ENCODE peak calls at places on chromosomes 11 and 22, in nine cellular contexts. I, B, Y, D, L, M, K, S and X are unnamed samples.

GRCh38 chr22:47291565-47292495 is 529.4 kb downstream of the TBC1D22A start:
- DNase-seq in I (no peak), B (no peak), Y (no peak), D (no peak), L (no peak), M (peak), K (no peak), S (no peak), X (no peak)

GRCh38 chr22:45087802-45088201 is 75.9 kb upstream of the NUP50 start:
- DNase-seq in I (no peak), B (no peak), Y (no peak), D (no peak), L (no peak), M (no peak), K (no peak), S (no peak), X (no peak)

GRCh38 chr11:104275992-104276391 is 112.0 kb upstream of the PDGFD start:
- DNase-seq in I (no peak), B (no peak), Y (no peak), D (no peak), L (no peak), M (no peak), K (no peak), S (no peak), X (peak)

GRCh38 chr11:102476812-102477211 is 24.2 kb upstream of the TMEM123 start:
- DNase-seq in I (peak), B (no peak), Y (no peak), D (no peak), L (peak), M (no peak), K (no peak), S (peak), X (no peak)

GRCh38 chr11:9753031-9753430 is 89.2 kb downstream of the SWAP70 start:
- DNase-seq in I (no peak), B (no peak), Y (no peak), D (no peak), L (no peak), M (peak), K (no peak), S (no peak), X (no peak)

GRCh38 chr22:37812869-37813678 is 5.3 kb downstream of the GCAT start:
- DNase-seq in I (no peak), B (no peak), Y (no peak), D (no peak), L (no peak), M (peak), K (no peak), S (no peak), X (no peak)

GRCh38 chr22:45671051-45671782 is 417 bp upstream of the ATXN10 start:
- DNase-seq in I (peak), B (no peak), Y (no peak), D (no peak), L (no peak), M (peak), K (no peak), S (no peak), X (no peak)

GRCh38 chr11:3341298-3341697 is 37.6 kb downstream of the ZNF195 start:
- DNase-seq in I (peak), B (peak), Y (no peak), D (no peak), L (peak), M (peak), K (peak), S (peak), X (no peak)

GRCh38 chr11:123137496-123138270 is 57.4 kb downstream of the CLMP start:
- DNase-seq in I (peak), B (no peak), Y (peak), D (peak), L (peak), M (peak), K (no peak), S (no peak), X (no peak)

GRCh38 chr11:95363710-95364109 is 132.7 kb upstream of the SESN3 start:
- DNase-seq in I (peak), B (no peak), Y (no peak), D (no peak), L (no peak), M (no peak), K (no peak), S (no peak), X (no peak)

GRCh38 chr22:50599816-50600454 is 658 bp upstream of the MAPK8IP2 start:
- DNase-seq in I (peak), B (peak), Y (peak), D (peak), L (peak), M (peak), K (peak), S (peak), X (no peak)

GRCh38 chr22:29820941-29821789 is 16.9 kb downstream of the ASCC2 start:
- DNase-seq in I (no peak), B (no peak), Y (no peak), D (peak), L (peak), M (no peak), K (peak), S (no peak), X (peak)

GRCh38 chr11:101441747-101442146 is 142.1 kb downstream of the TRPC6 start:
- DNase-seq in I (no peak), B (no peak), Y (no peak), D (peak), L (peak), M (peak), K (no peak), S (no peak), X (no peak)

GRCh38 chr11:66267379-66268209 is 845 bp upstream of the RAB1B start:
- DNase-seq in I (peak), B (peak), Y (peak), D (peak), L (peak), M (peak), K (peak), S (peak), X (no peak)

GRCh38 chr11:118086913-118087768 is at the start of gene SMIM35:
- DNase-seq in I (no peak), B (no peak), Y (no peak), D (no peak), L (no peak), M (no peak), K (no peak), S (no peak), X (no peak)

DNA sequence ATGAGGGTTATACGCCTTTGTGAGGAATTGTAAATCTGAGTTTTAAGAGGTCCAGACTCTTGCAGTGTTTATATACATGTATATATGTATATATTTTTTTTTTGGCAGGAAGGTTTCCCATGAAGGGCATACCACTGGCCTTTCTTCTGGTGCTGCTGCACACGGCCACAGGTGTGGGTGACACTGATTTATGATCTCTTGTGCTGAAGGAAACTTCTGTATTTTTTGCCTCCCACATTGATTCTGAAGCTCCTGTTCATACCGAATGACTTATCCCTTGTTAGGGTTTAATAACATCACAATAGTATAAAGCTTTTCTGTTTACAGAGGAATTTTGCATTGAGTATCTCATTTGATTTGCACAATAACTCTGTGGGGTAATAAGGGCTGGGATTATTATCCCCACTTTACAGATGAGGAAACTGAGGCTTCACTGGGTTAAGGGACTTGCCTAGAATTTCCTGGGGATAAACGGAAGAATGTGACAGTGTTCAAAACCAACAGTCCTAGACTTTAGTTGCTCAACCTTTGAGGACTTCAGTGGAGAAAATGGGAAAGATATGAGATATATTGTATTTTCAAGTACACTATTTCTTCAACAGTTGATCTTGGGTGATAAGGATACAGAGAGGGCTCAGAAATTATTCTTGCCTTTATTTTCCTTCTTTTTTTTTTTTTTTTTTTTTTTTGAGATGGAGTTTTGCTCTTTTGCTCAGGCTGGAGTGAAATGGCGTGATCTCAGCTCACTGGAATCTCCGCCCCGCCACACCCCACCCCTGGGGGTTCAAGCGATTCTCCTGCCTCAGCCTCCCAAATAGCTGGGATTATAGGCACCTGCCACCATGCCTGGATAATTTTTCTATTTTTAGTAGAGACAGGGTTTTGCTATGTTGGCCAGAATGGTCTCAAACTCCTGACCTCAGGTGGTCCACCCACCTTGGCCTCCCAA is 70.1 kb downstream of the MICAL2 start:
- DNase-seq in I (no peak), B (no peak), Y (no peak), D (no peak), L (no peak), M (no peak), K (no peak), S (no peak), X (no peak)
- H3K27ac ChIP-seq in I (no peak), B (no peak), Y (peak), D (peak), L (no peak), M (peak), K (no peak), S (no peak), X (peak)

GRCh38 chr11:48162197-48162886 is 54.3 kb upstream of the OR4B1 start:
- DNase-seq in I (no peak), B (no peak), Y (no peak), D (no peak), L (no peak), M (no peak), K (no peak), S (no peak), X (no peak)

GRCh38 chr11:48164836-48165235 is 51.8 kb upstream of the OR4B1 start:
- DNase-seq in I (no peak), B (no peak), Y (no peak), D (no peak), L (no peak), M (no peak), K (no peak), S (no peak), X (no peak)

GRCh38 chr11:48168815-48169214 is 47.8 kb upstream of the OR4B1 start:
- DNase-seq in I (no peak), B (no peak), Y (no peak), D (no peak), L (no peak), M (no peak), K (no peak), S (no peak), X (no peak)

GRCh38 chr11:48167380-48167779 is 49.2 kb upstream of the OR4B1 start:
- DNase-seq in I (no peak), B (no peak), Y (no peak), D (no peak), L (no peak), M (peak), K (no peak), S (no peak), X (no peak)

DNA sequence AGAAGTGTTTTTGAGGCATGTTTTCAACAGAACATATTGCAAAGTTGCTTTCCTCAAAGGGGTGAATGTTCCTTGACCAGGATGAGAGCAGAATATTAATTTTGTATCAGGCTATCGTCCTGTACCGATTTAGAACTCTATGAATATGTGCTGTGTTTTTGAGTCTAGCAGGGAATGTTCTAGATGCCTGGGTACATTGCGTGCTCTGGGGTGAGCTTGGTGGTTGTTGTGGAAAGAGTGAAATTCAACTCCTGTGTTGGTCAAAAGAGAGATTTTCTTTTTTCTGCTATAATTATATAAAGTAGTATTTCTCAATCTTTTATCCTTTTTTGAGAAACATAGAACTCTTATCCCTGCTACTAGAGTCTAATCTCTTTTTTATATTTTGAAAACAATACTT is 51.2 kb upstream of the OR4B1 start:
- DNase-seq in I (no peak), B (no peak), Y (no peak), D (no peak), L (no peak), M (no peak), K (no peak), S (no peak), X (no peak)
- H3K27ac ChIP-seq in I (no peak), B (no peak), Y (no peak), D (no peak), L (no peak), M (peak), K (no peak), S (no peak), X (no peak)

GRCh38 chr11:8219257-8220021 is 44.2 kb downstream of the LMO1 start:
- DNase-seq in I (peak), B (no peak), Y (no peak), D (no peak), L (peak), M (peak), K (no peak), S (no peak), X (no peak)
- H3K27ac ChIP-seq in I (no peak), B (no peak), Y (no peak), D (no peak), L (no peak), M (no peak), K (no peak), S (no peak), X (no peak)

DNA sequence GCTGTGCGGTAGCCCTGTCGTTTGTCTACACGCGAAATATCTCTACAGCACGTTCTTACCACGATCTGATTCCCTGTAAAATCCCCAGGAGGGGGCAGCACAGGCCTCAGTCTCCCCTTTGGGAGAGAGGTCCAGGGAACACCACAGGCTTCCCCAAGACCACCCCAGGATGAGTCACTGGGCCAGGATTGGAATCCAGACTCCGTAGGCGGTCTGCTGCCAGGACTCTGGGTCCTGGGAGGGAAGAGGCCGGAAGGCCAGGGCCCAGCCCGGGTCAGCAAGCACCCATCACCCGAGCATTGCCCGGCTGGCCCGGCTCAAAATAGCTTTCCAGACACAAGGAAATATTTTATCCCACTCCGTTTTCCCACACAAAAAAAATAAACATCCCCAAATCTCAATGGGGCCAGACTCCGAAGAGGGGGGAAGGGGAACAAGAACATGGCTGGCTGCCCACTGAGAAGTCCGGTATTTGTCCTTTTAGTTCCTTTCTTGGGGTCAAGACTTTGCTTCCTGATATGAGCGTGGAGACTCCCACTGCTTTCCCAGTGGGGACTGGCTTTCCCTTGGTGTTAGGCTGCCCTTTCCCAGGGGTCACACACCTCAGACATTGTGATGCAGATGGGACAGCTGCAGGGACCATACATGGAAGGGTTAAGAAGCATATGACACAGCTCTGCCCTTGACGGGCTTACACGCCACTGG is 91.3 kb downstream of the LRRC32 start:
- DNase-seq in I (peak), B (no peak), Y (no peak), D (peak), L (peak), M (peak), K (no peak), S (no peak), X (no peak)
- H3K27ac ChIP-seq in I (no peak), B (no peak), Y (peak), D (peak), L (peak), M (peak), K (no peak), S (no peak), X (no peak)

DNA sequence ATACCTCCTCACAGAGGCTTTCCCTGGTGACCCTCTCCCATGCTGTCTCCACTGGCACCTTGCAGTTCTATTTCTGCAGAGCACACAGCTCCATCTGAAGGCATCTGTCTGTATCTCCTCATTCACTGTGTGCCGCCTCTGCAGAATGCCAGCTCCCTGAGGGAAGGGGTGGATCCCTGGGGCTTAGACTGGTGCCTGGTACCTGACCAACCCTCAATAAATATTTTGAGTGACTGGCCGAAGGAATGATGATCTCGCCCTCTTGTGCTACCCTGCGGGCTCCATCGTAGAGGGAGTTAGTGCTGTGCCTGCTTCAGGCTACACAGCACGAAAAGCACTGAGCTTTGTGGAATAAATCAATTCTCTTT is 1.6 kb downstream of the CBX7 start:
- DNase-seq in I (no peak), B (no peak), Y (peak), D (no peak), L (no peak), M (peak), K (no peak), S (no peak), X (no peak)
- H3K27ac ChIP-seq in I (no peak), B (no peak), Y (no peak), D (peak), L (peak), M (no peak), K (peak), S (peak), X (no peak)

DNA sequence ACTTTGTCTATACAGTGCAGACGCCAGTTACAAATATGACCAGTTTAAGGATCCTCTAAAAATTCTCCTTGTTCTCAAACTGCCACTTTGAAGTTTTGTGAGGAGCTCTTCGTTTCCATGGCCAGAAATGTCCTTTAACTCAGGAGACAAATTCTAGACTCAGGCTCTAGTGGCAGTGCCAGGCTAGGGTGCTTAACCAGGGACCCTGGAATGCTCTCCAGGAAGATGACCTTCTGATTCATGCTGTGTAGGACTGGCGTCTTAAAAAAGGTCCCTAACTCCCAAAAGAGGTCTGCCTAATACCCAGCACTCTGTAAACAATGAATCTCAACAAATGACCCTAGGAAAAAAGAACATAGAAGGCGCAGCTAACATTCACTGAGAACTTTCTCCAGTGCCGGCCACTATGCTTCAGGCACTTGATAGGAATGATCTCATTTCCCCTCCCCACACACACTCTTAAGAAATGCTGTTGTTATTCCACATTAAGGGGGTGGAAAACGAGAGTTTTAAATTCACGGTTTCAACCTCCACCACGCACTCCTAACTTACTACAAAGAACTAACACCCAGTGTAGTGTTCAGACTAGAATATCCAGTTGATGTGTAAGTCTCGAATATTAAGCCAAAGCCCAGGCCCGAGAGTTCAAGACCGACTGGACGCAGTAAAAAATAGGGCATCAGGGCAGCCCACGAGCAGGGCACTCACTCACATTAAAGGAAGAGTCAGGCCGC is 763 bp downstream of the NXF1 start:
- DNase-seq in I (no peak), B (no peak), Y (no peak), D (no peak), L (no peak), M (peak), K (no peak), S (no peak), X (no peak)
- H3K27ac ChIP-seq in I (no peak), B (peak), Y (peak), D (peak), L (peak), M (peak), K (peak), S (peak), X (peak)

DNA sequence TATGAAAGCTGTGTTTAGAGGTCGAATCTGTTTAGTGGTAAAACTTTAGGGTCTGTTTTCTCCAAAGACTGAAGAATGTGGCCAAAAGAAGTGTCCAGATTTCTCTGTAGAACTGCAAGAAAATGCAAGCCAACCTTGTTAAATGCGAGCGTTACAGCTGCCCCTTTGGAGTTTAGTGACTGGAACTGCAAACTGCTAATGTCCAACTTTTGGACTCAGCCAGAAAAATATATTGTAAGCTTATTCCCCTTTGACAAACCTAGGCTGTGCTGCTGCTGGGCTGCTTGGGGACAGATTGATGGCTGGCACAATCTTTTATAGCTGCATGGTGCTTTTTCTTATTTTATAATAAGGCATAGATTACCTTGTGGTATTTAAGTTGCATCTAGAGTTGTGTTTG is 3.9 kb downstream of the TEAD1 start:
- DNase-seq in I (no peak), B (no peak), Y (no peak), D (no peak), L (no peak), M (no peak), K (no peak), S (no peak), X (no peak)
- H3K27ac ChIP-seq in I (no peak), B (no peak), Y (peak), D (no peak), L (no peak), M (peak), K (no peak), S (no peak), X (peak)

GRCh38 chr22:41974691-41975290 is 5.5 kb downstream of the SEPTIN3 start:
- DNase-seq in I (no peak), B (no peak), Y (no peak), D (no peak), L (no peak), M (peak), K (no peak), S (no peak), X (no peak)

GRCh38 chr22:41976070-41976901 is 7.0 kb downstream of the SEPTIN3 start:
- DNase-seq in I (peak), B (peak), Y (peak), D (no peak), L (peak), M (peak), K (peak), S (peak), X (no peak)

GRCh38 chr22:41978732-41979131 is 9.5 kb downstream of the SEPTIN3 start:
- DNase-seq in I (no peak), B (no peak), Y (no peak), D (no peak), L (no peak), M (no peak), K (no peak), S (no peak), X (no peak)

GRCh38 chr22:41975299-41976069 is 6.2 kb downstream of the SEPTIN3 start:
- DNase-seq in I (no peak), B (no peak), Y (no peak), D (no peak), L (no peak), M (peak), K (no peak), S (no peak), X (no peak)

GRCh38 chr22:41976961-41977566 is 7.8 kb downstream of the SEPTIN3 start:
- DNase-seq in I (peak), B (no peak), Y (no peak), D (no peak), L (peak), M (peak), K (no peak), S (no peak), X (no peak)
- H3K27ac ChIP-seq in I (no peak), B (no peak), Y (no peak), D (no peak), L (no peak), M (no peak), K (no peak), S (no peak), X (no peak)